ENCODE peak calls at places on chromosomes 1 and 21, in four cellular contexts. A, G, N and S are unnamed samples.

GRCh38 chr1:234638832-234639799 is 29.1 kb upstream of the IRF2BP2 start:
- DNase-seq in A (no peak), G (no peak), N (peak; percentile 65), S (no peak)

GRCh38 chr1:150015733-150016132 is 5.2 kb upstream of the OTUD7B start:
- DNase-seq in A (peak; percentile 35), G (no peak), N (no peak), S (no peak)

GRCh38 chr1:91092503-91092902 is 70.7 kb upstream of the ZNF644 start:
- DNase-seq in A (no peak), G (no peak), N (no peak), S (no peak)

GRCh38 chr1:1285618-1286311 is 5.5 kb downstream of the SCNN1D start:
- DNase-seq in A (no peak), G (no peak), N (no peak), S (no peak)

GRCh38 chr1:20362856-20363255 is 72.2 kb downstream of the VWA5B1 start:
- DNase-seq in A (no peak), G (no peak), N (no peak), S (no peak)

GRCh38 chr21:41139951-41140350 is 28.0 kb upstream of the BACE2 start:
- DNase-seq in A (no peak), G (no peak), N (no peak), S (no peak)

GRCh38 chr21:45836694-45837670 is 144.6 kb upstream of the COL6A1 start:
- DNase-seq in A (no peak), G (no peak), N (no peak), S (no peak)

GRCh38 chr1:216612291-216612690 is 110.9 kb downstream of the ESRRG start:
- DNase-seq in A (no peak), G (no peak), N (no peak), S (no peak)

GRCh38 chr1:3628445-3628844 is 3.6 kb downstream of the TPRG1L start:
- DNase-seq in A (no peak), G (no peak), N (no peak), S (no peak)

DNA sequence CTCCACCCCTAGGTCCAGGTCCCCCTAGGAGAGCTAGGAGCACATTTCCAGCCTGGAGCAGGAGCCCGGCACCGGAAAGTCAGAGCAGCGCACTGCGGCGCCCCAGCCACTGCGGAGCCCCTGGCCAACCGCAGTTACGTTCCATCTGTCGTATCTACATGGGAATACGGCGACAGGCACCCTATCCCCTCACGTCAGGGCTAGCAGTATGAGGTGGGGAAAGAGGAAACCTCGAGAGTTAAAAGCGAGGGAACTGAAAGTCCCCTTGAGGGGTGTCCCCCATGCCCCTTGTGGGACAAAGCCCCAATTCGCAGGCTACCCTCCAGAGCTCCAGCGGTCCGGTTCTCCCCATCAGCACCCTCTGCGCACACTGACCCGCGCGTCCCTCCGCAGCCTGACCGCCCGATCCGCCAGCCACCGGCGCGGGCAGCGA is 995 bp downstream of the COLGALT2 start:
- DNase-seq in A (no peak), G (peak; percentile 26), N (no peak), S (no peak)
- H3K27ac ChIP-seq in A (no peak overlapping the region), G (peak overlapping the region; percentile 48), N (no peak overlapping the region), S (no peak overlapping the region)

GRCh38 chr1:6538958-6539357 is 15.4 kb downstream of the NOL9 start:
- DNase-seq in A (no peak), G (no peak), N (no peak), S (peak; percentile 59)

GRCh38 chr1:6536291-6536690 is 18.0 kb downstream of the NOL9 start:
- DNase-seq in A (peak; percentile 30), G (no peak), N (no peak), S (no peak)

GRCh38 chr1:6530504-6531160 is 23.7 kb downstream of the NOL9 start:
- DNase-seq in A (no peak), G (no peak), N (no peak), S (no peak)

GRCh38 chr1:6535214-6535613 is 19.1 kb downstream of the NOL9 start:
- DNase-seq in A (no peak), G (no peak), N (no peak), S (no peak)

DNA sequence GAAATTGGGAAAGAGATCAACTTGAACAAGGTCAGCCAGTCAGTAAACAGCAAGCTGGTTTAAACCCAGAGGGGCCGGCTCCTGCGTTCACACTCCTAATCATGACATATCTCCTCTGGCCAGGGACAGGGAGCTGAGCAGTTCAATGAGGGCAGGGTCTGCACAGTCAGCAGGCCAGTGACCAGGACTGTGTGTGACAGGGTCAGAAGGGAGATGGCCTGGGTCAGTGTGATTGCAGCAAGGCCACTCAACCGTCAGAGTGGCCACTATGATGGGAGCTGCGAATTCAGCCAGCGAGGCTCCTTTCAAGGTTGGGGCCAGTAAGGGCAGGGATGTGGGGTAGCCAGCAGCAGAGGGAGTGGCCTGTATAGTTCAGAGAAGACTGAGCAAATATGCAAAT is 20.1 kb downstream of the NOL9 start:
- DNase-seq in A (no peak), G (no peak), N (no peak), S (no peak)
- H3K36me3 ChIP-seq in A (peaks cover 40% of the 10 kb centered on the region), G (peaks cover 38% of the 10 kb centered on the region), N (peaks cover 20% of the 10 kb centered on the region), S (peaks cover 53% of the 10 kb centered on the region)

DNA sequence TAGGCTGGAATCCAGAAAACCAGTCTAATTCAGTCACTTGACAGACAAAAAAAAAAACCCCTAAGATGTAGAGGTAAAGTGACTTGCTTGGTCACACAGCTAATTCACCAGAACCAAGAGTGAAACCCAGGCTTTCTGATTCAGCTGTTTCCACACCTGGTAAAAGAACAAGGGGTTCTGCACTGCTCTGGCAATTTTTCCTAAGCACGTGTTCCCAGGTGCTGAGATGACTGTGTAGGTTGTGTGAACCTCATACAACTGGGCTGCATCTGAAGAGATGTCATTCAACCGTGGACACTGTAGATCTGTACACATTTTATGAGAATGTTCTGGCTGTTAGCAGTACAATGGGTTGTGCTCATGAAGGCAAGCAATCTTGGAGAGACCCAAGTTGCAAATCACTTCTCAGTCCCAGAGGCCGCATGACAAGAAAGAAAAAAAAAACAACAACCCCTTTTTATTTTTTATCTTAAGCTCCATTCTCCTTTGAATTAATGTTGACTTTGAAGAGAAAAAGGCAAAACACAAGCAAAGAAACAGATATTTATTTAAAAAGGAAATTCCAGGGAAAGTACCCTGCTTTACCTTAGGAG is 95.4 kb downstream of the INTS7 start:
- DNase-seq in A (no peak), G (no peak), N (no peak), S (no peak)
- H3K27ac ChIP-seq in A (no peak overlapping the region), G (no peak overlapping the region), N (no peak overlapping the region), S (no peak overlapping the region)

DNA sequence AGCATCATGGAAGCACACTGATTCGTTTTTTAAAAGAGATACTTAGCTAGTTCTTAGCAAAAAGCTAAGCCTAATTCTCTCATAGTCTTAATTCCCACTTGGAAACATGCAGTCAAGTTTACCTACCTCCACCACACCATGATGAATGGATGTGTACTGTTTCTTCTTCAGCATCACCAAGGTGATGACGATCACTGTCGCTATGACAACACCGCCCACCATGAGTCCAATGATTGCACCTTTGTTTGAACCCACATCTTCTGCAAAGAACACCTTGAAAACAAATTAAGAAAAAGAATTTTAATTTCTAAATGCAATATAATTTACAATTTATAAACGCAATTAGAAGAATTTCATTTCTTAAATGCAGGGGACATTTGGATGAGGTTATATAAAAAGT is 156.8 kb downstream of the GABPA start:
- DNase-seq in A (no peak), G (no peak), N (no peak), S (no peak)
- H3K36me3 ChIP-seq in A (no peaks in the 10 kb centered on the region), G (peaks cover 14% of the 10 kb centered on the region), N (peaks cover 42% of the 10 kb centered on the region), S (peaks cover 28% of the 10 kb centered on the region)

GRCh38 chr1:152034654-152035405 is 2.0 kb downstream of the S100A11 start:
- DNase-seq in A (peak; percentile 89), G (peak; percentile 71), N (peak; percentile 82), S (peak; percentile 54)

GRCh38 chr1:152035406-152036315 is 1.1 kb downstream of the S100A11 start:
- DNase-seq in A (peak; percentile 46), G (peak; percentile 50), N (no peak), S (no peak)

GRCh38 chr1:152037920-152038658 is 1.3 kb upstream of the S100A11 start:
- DNase-seq in A (peak; percentile 55), G (peak; percentile 26), N (no peak), S (no peak)

GRCh38 chr1:152036316-152037216 is at the start of gene S100A11:
- DNase-seq in A (peak; percentile 86), G (peak; percentile 92), N (peak; percentile 88), S (peak; percentile 84)

GRCh38 chr1:152034324-152034653 is 2.5 kb downstream of the S100A11 start:
- DNase-seq in A (no peak), G (no peak), N (no peak), S (no peak)
- H3K27ac ChIP-seq in A (peak overlapping the region; percentile 90), G (no peak overlapping the region), N (peak overlapping the region; percentile 95), S (peak overlapping the region; percentile 91)

GRCh38 chr1:156942176-156942575 is 21.7 kb downstream of the LRRC71 start:
- DNase-seq in A (no peak), G (no peak), N (no peak), S (no peak)
- H3K36me3 ChIP-seq in A (no peaks in the 10 kb centered on the region), G (peaks cover 49% of the 10 kb centered on the region), N (no peaks in the 10 kb centered on the region), S (peaks cover 57% of the 10 kb centered on the region)

DNA sequence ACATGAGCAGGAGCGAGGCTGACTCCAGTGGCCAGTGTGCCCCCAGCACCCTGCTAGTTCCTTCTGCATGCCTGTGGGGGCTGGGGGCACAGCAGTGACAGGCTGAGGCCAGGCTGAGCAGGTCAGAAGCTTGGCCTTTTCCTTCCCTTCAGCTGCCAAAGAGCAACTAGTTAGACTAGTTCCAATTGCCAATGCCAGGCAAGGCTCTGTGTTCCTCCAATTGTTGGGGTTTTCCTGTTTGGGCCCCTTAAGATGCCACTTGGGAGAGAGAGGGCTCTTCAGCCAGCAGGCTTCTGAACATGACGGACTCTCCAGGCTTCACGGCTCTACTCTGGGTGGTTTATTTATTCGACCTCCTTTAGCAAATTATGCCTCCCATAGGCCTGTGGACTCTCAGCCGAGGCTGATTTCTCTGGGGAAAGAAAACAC is 129.4 kb upstream of the ATP1A1 start:
- DNase-seq in A (no peak), G (no peak), N (no peak), S (no peak)
- H3K27ac ChIP-seq in A (no peak overlapping the region), G (peak overlapping the region; percentile 43), N (no peak overlapping the region), S (no peak overlapping the region)

GRCh38 chr1:244406337-244406736 is 45.4 kb downstream of the ADSS2 start:
- DNase-seq in A (no peak), G (no peak), N (no peak), S (no peak)
- H3K36me3 ChIP-seq in A (peaks cover 92% of the 10 kb centered on the region), G (peaks cover 2% of the 10 kb centered on the region), N (peaks cover 30% of the 10 kb centered on the region), S (peaks cover 17% of the 10 kb centered on the region)

GRCh38 chr1:15858069-15858670 is 10.7 kb downstream of the SPEN start:
- DNase-seq in A (no peak), G (no peak), N (no peak), S (no peak)
- H3K27ac ChIP-seq in A (no peak overlapping the region), G (peak overlapping the region; percentile 60), N (no peak overlapping the region), S (no peak overlapping the region)